ENCODE peak calls at places on chromosomes 16 and 17, in five cellular contexts. L is fibroblast of lung, S is DMS153, O is GM03348, F is vagina. J is an unnamed sample.
A peak's percentile ranks its signal among the peaks of the same experiment; 100 is the strongest.

GRCh38 chr16:69325784-69326171 is 4.6 kb downstream of the PDF start:
- DNase-seq in S (no peak), O (no peak), F (peak; percentile 84), L (no peak), J (no peak)

GRCh38 chr16:23026777-23027362 is 122.4 kb downstream of the USP31 start:
- DNase-seq in L (no peak), S (no peak), F (no peak), O (peak; percentile 24), J (peak; percentile 11)

GRCh38 chr16:3536851-3537250 is 36.0 kb downstream of the CLUAP1 start:
- DNase-seq in S (no peak), F (no peak), O (peak; percentile 29), L (no peak), J (peak; percentile 58)

GRCh38 chr16:81634380-81635121 is 144.5 kb upstream of the PLCG2 start:
- DNase-seq in F (no peak), S (no peak), L (peak; percentile 34), O (no peak), J (no peak)

GRCh38 chr17:32819787-32820186 is 57.1 kb downstream of the MYO1D start:
- DNase-seq in S (no peak), O (no peak), L (no peak), F (no peak), J (no peak)

GRCh38 chr16:88298166-88298881 is 84.4 kb upstream of the ZNF469 start:
- DNase-seq in O (peak; percentile 72), F (no peak), S (no peak), L (peak; percentile 37), J (peak; percentile 63)

GRCh38 chr17:75103601-75104554 is 5.9 kb upstream of the ARMC7 start:
- DNase-seq in O (no peak), F (no peak), L (no peak), S (no peak), J (no peak)

GRCh38 chr16:68921654-68922053 is 78.3 kb downstream of the TANGO6 start:
- DNase-seq in O (no peak), L (peak; percentile 47), F (no peak), S (no peak), J (no peak)

GRCh38 chr16:48409839-48410610 is 24.8 kb upstream of the SIAH1 start:
- DNase-seq in L (peak; percentile 97), F (no peak), S (no peak), O (peak; percentile 87), J (peak; percentile 86)

GRCh38 chr17:41251261-41251660 is 1.8 kb downstream of the KRTAP9-4 start:
- DNase-seq in S (no peak), O (no peak), F (no peak), L (no peak), J (peak; percentile 52)

GRCh38 chr17:17741346-17742023 is 60.2 kb downstream of the RAI1 start:
- DNase-seq in O (peak; percentile 73), F (no peak), L (peak; percentile 46), S (no peak), J (peak; percentile 47)

GRCh38 chr16:54706406-54706805 is 224.3 kb upstream of the IRX5 start:
- DNase-seq in L (no peak), S (no peak), F (no peak), O (no peak), J (no peak)

GRCh38 chr16:83253526-83253925 is 554.3 kb upstream of the HSBP1 start:
- DNase-seq in S (peak; percentile 86), F (no peak), L (no peak), O (no peak), J (no peak)

GRCh38 chr17:15436399-15437369 is 30.7 kb downstream of the CDRT4 start:
- DNase-seq in F (no peak), S (peak; percentile 63), L (peak; percentile 86), O (peak; percentile 24), J (peak; percentile 50)

GRCh38 chr17:3911271-3912053 is 4.8 kb downstream of the P2RX1 start:
- DNase-seq in L (no peak), O (no peak), S (peak; percentile 19), F (no peak), J (no peak)